ENCODE peak calls at places on chromosomes 16 and 17, in four cellular contexts. I is K562, B is HepG2, T is HCT116. J is an unnamed sample.
A peak's percentile ranks its signal among the peaks of the same experiment; 100 is the strongest.

GRCh38 chr17:81049973-81050551 is 15.1 kb downstream of the BAIAP2 start:
- DNase-seq in I (no peak), B (no peak), T (peak; percentile 91), J (no peak)

GRCh38 chr17:40910441-40910841 is 25.4 kb upstream of the KRT20 start:
- DNase-seq in I (no peak), B (no peak), T (no peak), J (no peak)

GRCh38 chr17:19384723-19385391 is 2.1 kb downstream of the MFAP4 start:
- DNase-seq in I (peak; percentile 51), B (no peak), T (no peak), J (no peak)

GRCh38 chr16:48507886-48508285 is 102.1 kb downstream of the N4BP1 start:
- DNase-seq in I (no peak), B (no peak), T (no peak), J (no peak)

GRCh38 chr16:22373662-22374310 is 633 bp downstream of the CDR2 start:
- DNase-seq in I (peak; percentile 46), B (no peak), T (no peak), J (no peak)

GRCh38 chr17:19644493-19645210 is 3.9 kb upstream of the ALDH3A2 start:
- DNase-seq in I (no peak), B (no peak), T (no peak), J (no peak)

GRCh38 chr17:64491034-64491860 is 5.6 kb downstream of the POLG2 start:
- DNase-seq in I (peak; percentile 64), B (peak; percentile 57), T (no peak), J (no peak)

GRCh38 chr16:77212736-77213541 is 13.7 kb downstream of the SYCE1L start:
- DNase-seq in I (peak; percentile 66), B (no peak), T (no peak), J (no peak)

GRCh38 chr16:13919330-13919682 is 648 bp upstream of the ERCC4 start:
- DNase-seq in I (peak; percentile 57), B (peak; percentile 70), T (peak; percentile 51), J (no peak)

GRCh38 chr17:10197721-10198508 is 491 bp downstream of the GAS7 start:
- DNase-seq in I (no peak), B (no peak), T (no peak), J (no peak)

GRCh38 chr17:64599187-64599676 is 62.9 kb downstream of the SMURF2 start:
- DNase-seq in I (peak; percentile 88), B (no peak), T (no peak), J (no peak)

GRCh38 chr17:12789075-12789975 is at the start of gene ARHGAP44:
- DNase-seq in I (peak; percentile 38), B (peak; percentile 40), T (peak; percentile 46), J (no peak)

GRCh38 chr17:7782237-7782636 is 51.8 kb upstream of the KDM6B start:
- DNase-seq in I (no peak), B (no peak), T (no peak), J (no peak)

GRCh38 chr17:79026345-79027273 is 2.6 kb downstream of the C1QTNF1 start:
- DNase-seq in I (no peak), B (peak; percentile 99), T (peak; percentile 61), J (no peak)

GRCh38 chr17:3935140-3935542 is 18.9 kb upstream of the P2RX1 start:
- DNase-seq in I (peak; percentile 70), B (peak; percentile 73), T (peak; percentile 41), J (no peak)

GRCh38 chr17:9032583-9032982 is 11.3 kb downstream of the NTN1 start:
- DNase-seq in I (no peak), B (no peak), T (no peak), J (no peak)

GRCh38 chr17:30957741-30958140 is 13.1 kb upstream of the RNF135 start:
- DNase-seq in I (no peak), B (no peak), T (no peak), J (no peak)

GRCh38 chr17:30952645-30953393 is 18.0 kb upstream of the RNF135 start:
- DNase-seq in I (no peak), B (no peak), T (no peak), J (no peak)

GRCh38 chr17:30954046-30954805 is 16.6 kb upstream of the RNF135 start:
- DNase-seq in I (peak; percentile 17), B (no peak), T (no peak), J (no peak)

GRCh38 chr17:30958187-30958586 is 12.7 kb upstream of the RNF135 start:
- DNase-seq in I (no peak), B (no peak), T (no peak), J (no peak)

GRCh38 chr17:30956764-30957374 is 14.0 kb upstream of the RNF135 start:
- DNase-seq in I (no peak), B (no peak), T (no peak), J (no peak)
- H3K27ac ChIP-seq in I (no peak overlapping the region), B (no peak overlapping the region), T (no peak overlapping the region), J (no peak overlapping the region)

DNA sequence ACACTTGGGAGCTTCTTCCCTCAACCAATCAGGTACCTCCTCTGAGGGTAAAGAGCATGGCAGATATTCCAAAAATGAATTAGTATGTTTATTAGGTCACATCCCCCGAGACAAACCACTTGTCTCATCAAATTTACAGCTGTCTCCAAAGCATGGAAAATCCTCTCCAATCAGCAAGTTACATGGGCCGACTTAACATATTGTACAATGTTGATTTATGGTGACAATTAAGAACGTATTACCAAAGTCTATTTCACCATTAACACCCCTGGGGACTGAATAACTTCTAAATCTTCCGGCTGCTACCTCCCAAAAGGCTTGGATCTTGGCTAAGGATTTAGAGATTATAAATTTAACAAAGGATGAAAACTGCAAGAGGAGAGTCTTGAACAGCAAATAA is 312.0 kb downstream of the NPIPA8 start:
- DNase-seq in I (no peak), B (no peak), T (no peak), J (no peak)
- TF ChIP-seq TCF7L2 in I (no peak), B (no peak), T (no peak), J (no peak)

GRCh38 chr16:47244206-47244605 is 100.5 kb upstream of the NETO2 start:
- DNase-seq in I (no peak), B (no peak), T (no peak), J (no peak)
- H3K27ac ChIP-seq in I (no peak overlapping the region), B (no peak overlapping the region), T (no peak overlapping the region), J (no peak overlapping the region)

DNA sequence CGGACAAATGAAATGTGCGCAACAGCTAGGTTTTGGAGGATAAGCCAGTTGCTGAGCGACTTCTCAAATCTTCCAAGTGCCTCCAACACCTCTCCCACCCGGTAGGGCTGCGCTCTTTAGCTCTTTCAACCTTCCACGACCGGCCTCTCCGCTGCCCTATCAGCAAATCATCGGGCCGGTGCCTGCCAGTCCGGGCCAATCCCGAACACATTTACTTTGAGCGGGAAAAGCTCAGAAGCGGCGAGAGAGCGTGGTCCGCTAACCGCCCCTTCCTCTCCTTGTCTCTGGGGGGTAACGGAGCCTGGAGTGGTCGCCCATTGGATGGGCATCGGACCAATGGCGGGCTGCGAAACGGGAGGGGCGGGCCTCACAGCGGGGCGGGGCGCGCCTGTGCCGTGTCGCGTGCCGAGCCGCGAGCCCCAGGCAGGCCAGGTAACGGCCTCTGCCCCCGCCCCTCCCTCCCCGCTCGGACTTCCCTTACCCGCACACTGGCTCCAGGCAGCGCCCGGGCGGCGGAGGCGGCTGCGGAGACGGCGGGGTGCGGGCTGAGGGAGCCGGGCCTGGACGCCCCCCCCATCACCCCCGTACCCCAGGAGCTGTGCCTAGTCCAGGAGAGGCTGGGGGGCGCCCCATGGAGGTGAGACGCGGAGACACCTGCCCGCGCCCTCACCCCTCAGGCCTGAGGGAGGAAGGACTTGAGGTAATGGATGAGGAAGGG is at the start of gene MEIOC:
- DNase-seq in I (no peak), B (no peak), T (no peak), J (no peak)
- TF ChIP-seq TCF7L2 in I (no peak), B (no peak), T (no peak), J (no peak)

GRCh38 chr17:67471118-67471517 is 94.0 kb downstream of the PITPNC1 start:
- DNase-seq in I (no peak), B (no peak), T (no peak), J (no peak)

GRCh38 chr17:67469208-67469980 is 92.3 kb downstream of the PITPNC1 start:
- DNase-seq in I (no peak), B (peak; percentile 36), T (no peak), J (no peak)

GRCh38 chr17:67461876-67462275 is 84.8 kb downstream of the PITPNC1 start:
- DNase-seq in I (no peak), B (no peak), T (no peak), J (no peak)

GRCh38 chr17:67466251-67466650 is 89.2 kb downstream of the PITPNC1 start:
- DNase-seq in I (no peak), B (no peak), T (no peak), J (no peak)

GRCh38 chr17:67467500-67468481 is 90.7 kb downstream of the PITPNC1 start:
- DNase-seq in I (no peak), B (no peak), T (no peak), J (no peak)
- H3K27ac ChIP-seq in I (no peak overlapping the region), B (no peak overlapping the region), T (no peak overlapping the region), J (peak overlapping the region; percentile 17)

GRCh38 chr17:27810211-27810901 is 10.0 kb upstream of the NOS2 start:
- DNase-seq in I (no peak), B (no peak), T (no peak), J (no peak)
- TF ChIP-seq TCF7L2 in I (no peak), B (no peak), T (no peak), J (no peak)

DNA sequence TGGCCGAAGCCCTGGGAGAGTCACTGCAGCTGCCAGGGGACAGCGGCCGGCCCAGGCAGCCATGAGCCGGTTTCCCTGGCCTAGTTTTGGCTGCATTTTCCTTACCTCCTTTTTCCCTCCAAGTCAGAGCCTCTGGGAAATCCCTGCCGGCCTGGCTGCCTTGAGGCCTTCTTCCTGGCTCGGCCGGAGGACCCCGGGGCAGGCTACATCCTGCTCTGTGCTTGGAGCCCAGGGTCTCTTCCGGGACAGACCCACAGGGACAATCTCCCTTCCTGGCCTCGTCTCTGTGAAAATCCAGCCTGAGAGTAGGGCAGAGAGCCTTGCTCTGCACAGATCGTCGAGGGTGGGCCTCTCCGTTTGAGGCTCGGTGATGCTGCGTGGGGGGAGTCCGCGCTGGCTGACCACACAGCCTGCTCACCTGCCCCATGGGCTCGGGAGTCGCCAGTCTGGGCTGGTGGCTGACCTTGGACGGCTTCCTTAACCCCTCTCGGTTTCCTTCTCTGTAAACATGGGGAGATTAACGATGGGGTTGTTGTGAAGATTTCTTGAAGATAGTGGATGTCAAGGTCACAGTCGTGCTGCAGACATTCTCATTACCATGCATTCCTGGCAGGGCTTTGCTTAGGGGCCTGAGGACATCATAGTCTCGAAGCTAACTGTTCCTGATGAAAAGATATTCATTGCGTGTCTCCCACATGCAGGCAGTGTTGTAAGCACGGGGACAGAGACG is 34.8 kb upstream of the CIBAR2 start:
- DNase-seq in I (no peak), B (no peak), T (no peak), J (no peak)
- H3K27ac ChIP-seq in I (no peak overlapping the region), B (no peak overlapping the region), T (no peak overlapping the region), J (peak overlapping the region; percentile 77)

J was measured in Panc1.